ENCODE peak calls at places on chromosomes 12 and 14, in ten cellular contexts. X, L, E, H, A, R, N, Y, I and G are unnamed samples.

GRCh38 chr14:55535521-55536207 is 44.3 kb upstream of the KTN1 start:
- DNase-seq in I (no peak), E (no peak), H (no peak), L (no peak), N (no peak), A (no peak), X (peak), Y (no peak), R (no peak), G (no peak)

GRCh38 chr12:12443482-12443881 is 86.6 kb downstream of the BORCS5 start:
- DNase-seq in L (no peak), A (no peak), I (no peak), R (no peak), H (no peak), Y (no peak), E (no peak), N (no peak), X (peak), G (no peak)

GRCh38 chr12:111409403-111410228 is 3.9 kb downstream of the SH2B3 start:
- DNase-seq in H (peak), Y (no peak), A (peak), E (no peak), R (peak), L (peak), I (no peak), X (peak), N (no peak), G (no peak)

GRCh38 chr12:6277982-6278438 is 32.5 kb upstream of the PLEKHG6 start:
- DNase-seq in I (no peak), H (no peak), A (no peak), X (no peak), Y (no peak), N (no peak), E (peak), L (no peak), R (peak), G (no peak)

GRCh38 chr14:58640959-58641358 is 3.2 kb downstream of the DACT1 start:
- DNase-seq in X (no peak), I (no peak), A (no peak), Y (no peak), H (no peak), N (no peak), L (no peak), R (no peak), E (no peak), G (no peak)

GRCh38 chr14:105533391-105533790 is 7.0 kb downstream of the TMEM121 start:
- DNase-seq in H (no peak), I (no peak), E (no peak), N (no peak), L (no peak), Y (no peak), A (no peak), X (no peak), R (no peak), G (no peak)

GRCh38 chr12:56029666-56030293 is 8.9 kb downstream of the IKZF4 start:
- DNase-seq in L (peak), E (no peak), X (peak), A (peak), Y (no peak), R (no peak), I (no peak), N (no peak), H (peak), G (peak)

GRCh38 chr12:102958073-102958829 is 777 bp downstream of the ASCL1 start:
- DNase-seq in Y (no peak), I (no peak), X (peak), A (no peak), E (no peak), N (no peak), R (no peak), H (no peak), L (peak), G (peak)

GRCh38 chr12:5036031-5036430 is 7.6 kb upstream of the KCNA5 start:
- DNase-seq in A (no peak), Y (no peak), L (no peak), H (no peak), N (no peak), R (no peak), X (no peak), E (no peak), I (no peak), G (no peak)

GRCh38 chr12:131642101-131642540 is 68.8 kb upstream of the SFSWAP start:
- DNase-seq in X (no peak), Y (no peak), L (no peak), I (no peak), A (no peak), R (peak), N (no peak), E (no peak), H (peak), G (no peak)

GRCh38 chr12:96368233-96368632 is 32.0 kb downstream of the CDK17 start:
- DNase-seq in I (no peak), E (no peak), N (no peak), A (no peak), L (no peak), X (peak), H (no peak), Y (peak), R (no peak), G (no peak)

GRCh38 chr12:103877934-103878510 is 37.0 kb upstream of the NT5DC3 start:
- DNase-seq in H (peak), I (peak), R (no peak), L (peak), X (peak), Y (peak), N (peak), A (peak), E (peak), G (peak)

GRCh38 chr12:101018540-101018939 is 191.5 kb downstream of the SLC5A8 start:
- DNase-seq in A (peak), H (no peak), N (no peak), E (no peak), I (peak), R (no peak), X (peak), L (no peak), Y (no peak), G (no peak)